ENCODE peak calls at places on chromosomes 16 and 17, in nine cellular contexts. S is AG09319, Q is IMR-90, A is lung, M is T-cell, T is left ventricle myocardium superior, P is NCI-H1048, L is H54, F is PC-3. B is an unnamed sample.

GRCh38 chr17:82232322-82232785 is 3.5 kb downstream of the SLC16A3 start:
- DNase-seq in S (no peak), Q (no peak), A (no peak), M (no peak), T (peak; percentile 45), P (no peak), L (no peak), F (no peak), B (peak; percentile 19)

GRCh38 chr16:27475561-27475960 is 73.6 kb downstream of the IL21R start:
- DNase-seq in S (peak; percentile 45), Q (peak; percentile 95), A (no peak), M (no peak), T (no peak), P (no peak), L (peak; percentile 86), F (peak; percentile 31), B (no peak)

GRCh38 chr16:88905563-88905962 is 39.1 kb upstream of the PABPN1L start:
- DNase-seq in S (no peak), Q (no peak), A (no peak), M (no peak), T (no peak), P (no peak), L (peak; percentile 51), F (no peak), B (no peak)

GRCh38 chr17:67054011-67054591 is 9.7 kb downstream of the CACNG1 start:
- DNase-seq in S (no peak), Q (no peak), A (no peak), M (no peak), T (no peak), P (no peak), L (no peak), F (no peak), B (no peak)

GRCh38 chr17:1732241-1733046 is 7.9 kb downstream of the WDR81 start:
- DNase-seq in S (no peak), Q (no peak), A (no peak), M (no peak), T (no peak), P (no peak), L (no peak), F (no peak), B (no peak)

GRCh38 chr17:50133028-50133768 is 3.2 kb upstream of the SAMD14 start:
- DNase-seq in S (no peak), Q (peak; percentile 55), A (no peak), M (no peak), T (peak; percentile 69), P (no peak), L (peak; percentile 94), F (peak; percentile 47), B (no peak)

GRCh38 chr17:81722184-81723120 is 10.4 kb downstream of the SLC25A10 start:
- DNase-seq in S (no peak), Q (no peak), A (peak; percentile 86), M (no peak), T (peak; percentile 71), P (no peak), L (peak; percentile 51), F (peak; percentile 92), B (no peak)

GRCh38 chr16:12143776-12144175 is 167.2 kb downstream of the SNX29 start:
- DNase-seq in S (no peak), Q (no peak), A (no peak), M (no peak), T (no peak), P (no peak), L (no peak), F (no peak), B (no peak)

GRCh38 chr17:59558953-59559352 is 6.5 kb upstream of the DHX40 start:
- DNase-seq in S (no peak), Q (peak; percentile 7), A (no peak), M (no peak), T (no peak), P (no peak), L (no peak), F (peak; percentile 33), B (no peak)